ENCODE peak calls at places on chromosomes 3 and 15, in seven cellular contexts. S, R, F, L, W, E and X are unnamed samples. For H3K9me3, the result is how much of the 10 kb centered on the place peaks cover.

GRCh38 chr3:97901327-97902295 is 70.6 kb downstream of the RIOX2 start:
- DNase-seq in S (no peak), R (no peak), F (no peak), L (no peak), W (no peak), E (no peak), X (no peak)

GRCh38 chr3:126464997-126465396 is 10.7 kb downstream of the ZXDC start:
- DNase-seq in S (peak), R (no peak), F (peak), L (no peak), W (no peak), E (no peak), X (no peak)

GRCh38 chr3:196008929-196009328 is 73.0 kb downstream of the TFRC start:
- DNase-seq in S (no peak), R (no peak), F (no peak), L (no peak), W (no peak), E (no peak), X (no peak)

GRCh38 chr15:59532770-59533379 is 78.7 kb upstream of the GCNT3 start:
- DNase-seq in S (no peak), R (peak), F (no peak), L (no peak), W (no peak), E (peak), X (no peak)

GRCh38 chr3:177640319-177640997 is 443.2 kb upstream of the TBL1XR1 start:
- DNase-seq in S (no peak), R (no peak), F (no peak), L (no peak), W (no peak), E (peak), X (no peak)

GRCh38 chr3:186021673-186022362 is 84.0 kb upstream of the TRA2B start:
- DNase-seq in S (peak), R (no peak), F (no peak), L (no peak), W (no peak), E (no peak), X (no peak)

GRCh38 chr15:48360841-48361240 is 29.6 kb downstream of the DUT start:
- DNase-seq in S (no peak), R (no peak), F (no peak), L (no peak), W (no peak), E (no peak), X (no peak)

GRCh38 chr3:13934813-13935212 is 54.9 kb upstream of the WNT7A start:
- DNase-seq in S (no peak), R (no peak), F (no peak), L (no peak), W (no peak), E (no peak), X (no peak)

GRCh38 chr3:114867828-114868498 is 279.1 kb downstream of the ZBTB20 start:
- DNase-seq in S (no peak), R (no peak), F (no peak), L (peak), W (no peak), E (no peak), X (no peak)

GRCh38 chr15:41561777-41562145 is 2.7 kb downstream of the TYRO3 start:
- DNase-seq in S (no peak), R (no peak), F (peak), L (no peak), W (no peak), E (no peak), X (no peak)

DNA sequence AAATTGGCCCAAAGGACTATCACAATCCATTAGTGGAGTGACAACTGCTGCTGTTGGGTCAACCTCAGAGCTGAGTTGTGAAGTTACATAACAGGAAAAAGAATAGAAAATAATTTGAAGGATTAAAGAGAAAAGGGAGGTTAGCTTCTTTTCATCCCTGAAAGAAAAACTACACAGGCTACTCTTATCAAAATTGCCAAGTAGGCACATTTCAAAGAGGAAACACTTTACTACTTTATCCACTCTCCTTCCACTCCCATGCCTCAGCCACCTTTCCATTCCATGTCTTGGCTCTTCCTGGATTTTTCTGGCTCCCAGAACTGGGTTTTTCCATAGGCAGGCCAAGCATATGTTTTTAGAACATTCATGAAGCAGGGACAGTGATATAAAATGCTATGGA is 384.0 kb upstream of the RORA start:
- DNase-seq in S (no peak), R (no peak), F (no peak), L (no peak), W (no peak), E (no peak), X (no peak)
- H3K9me3 ChIP-seq in S (under half), R (under half), F (under half), L (under half), W (under half), E (under half), X (under half)

DNA sequence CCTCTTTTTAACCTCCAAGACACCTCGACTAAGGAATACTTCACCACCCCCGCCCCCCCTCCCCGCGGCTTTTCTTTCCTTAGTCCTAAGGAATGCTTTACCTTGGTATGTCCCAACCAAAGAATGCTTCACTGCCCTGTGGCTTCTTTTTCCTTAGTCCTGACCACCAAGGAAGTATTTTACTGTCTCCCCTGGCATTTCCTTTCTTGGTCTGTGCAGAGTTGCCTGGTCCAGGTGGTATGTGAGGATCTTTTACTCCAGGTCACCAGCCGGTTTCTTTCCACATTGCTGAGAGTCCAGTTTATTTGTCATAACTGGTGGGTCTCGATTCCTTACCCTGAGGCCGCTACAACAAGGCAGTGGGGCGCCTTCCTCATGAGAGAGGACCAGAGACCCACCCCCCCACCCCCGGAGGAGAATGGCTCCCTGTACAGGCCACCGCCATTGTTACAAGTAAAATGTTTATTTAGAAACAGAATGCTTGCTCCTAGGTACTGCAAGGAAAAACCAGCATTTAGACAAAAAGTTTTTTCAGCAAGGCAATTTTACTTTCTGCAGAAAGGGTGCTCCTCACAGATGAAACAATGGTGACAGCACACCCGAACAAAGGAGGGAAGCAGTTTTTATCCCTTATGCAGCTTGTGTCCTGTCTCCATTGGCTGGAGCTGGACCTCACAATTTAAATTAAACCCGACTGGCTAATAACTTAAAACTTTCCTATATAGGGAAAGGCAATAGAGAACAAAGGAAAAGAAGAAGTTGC is 23.1 kb upstream of the MTHFS start:
- DNase-seq in S (no peak), R (no peak), F (no peak), L (no peak), W (no peak), E (peak), X (no peak)
- H3K9me3 ChIP-seq in S (half or more), R (half or more), F (under half), L (under half), W (half or more), E (half or more), X (under half)

GRCh38 chr3:112847692-112848091 is 1.0 kb upstream of the CD200R1L start:
- DNase-seq in S (no peak), R (peak), F (no peak), L (no peak), W (no peak), E (peak), X (no peak)

GRCh38 chr3:112846764-112847163 is at the start of gene CD200R1L:
- DNase-seq in S (no peak), R (no peak), F (no peak), L (no peak), W (no peak), E (no peak), X (no peak)

GRCh38 chr3:112845772-112846171 is 892 bp downstream of the CD200R1L start:
- DNase-seq in S (no peak), R (no peak), F (no peak), L (no peak), W (no peak), E (no peak), X (no peak)

GRCh38 chr3:112848196-112848595 is 1.5 kb upstream of the CD200R1L start:
- DNase-seq in S (no peak), R (peak), F (no peak), L (no peak), W (no peak), E (peak), X (no peak)
- H3K9me3 ChIP-seq in S (under half), R (under half), F (under half), L (under half), W (under half), E (under half), X (under half)

GRCh38 chr3:140931-141330 is 55.6 kb upstream of the CHL1 start:
- DNase-seq in S (no peak), R (no peak), F (no peak), L (no peak), W (no peak), E (no peak), X (no peak)
- H3K9me3 ChIP-seq in S (under half), R (under half), F (under half), L (under half), W (under half), E (under half), X (under half)

DNA sequence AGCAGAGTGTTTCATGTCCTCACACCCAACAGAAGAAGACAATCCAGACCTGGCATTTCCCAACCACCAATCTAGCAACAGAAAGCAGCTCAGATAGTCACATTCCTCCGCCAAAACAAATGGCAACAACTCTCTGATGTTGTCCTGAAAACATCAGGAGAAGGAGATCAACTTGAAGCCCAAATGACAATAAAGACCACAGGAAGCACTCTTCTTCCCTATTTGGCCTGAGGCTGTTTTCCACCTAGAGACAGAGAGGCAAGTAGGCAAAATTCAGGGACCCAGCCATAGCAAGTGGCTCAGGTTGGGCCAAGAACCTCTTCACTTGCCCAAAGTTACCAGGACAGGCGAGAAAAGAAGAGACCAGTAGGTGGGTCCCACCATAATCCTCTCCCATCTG is 35.0 kb downstream of the ZNF148 start:
- DNase-seq in S (no peak), R (no peak), F (no peak), L (no peak), W (no peak), E (no peak), X (no peak)
- H3K9me3 ChIP-seq in S (under half), R (under half), F (under half), L (under half), W (under half), E (under half), X (under half)